ENCODE peak calls at places on chromosomes 11 and 22, in ten cellular contexts. O is cardiac muscle cell; S is heart left ventricle; D is fibroblast of lung; Z is astrocyte; X is left ventricle myocardium inferior; T is adrenal gland; F is CD4-positive, alpha-beta memory T cell; P is aorta; Y is CD8-positive, alpha-beta T cell. K is an unnamed sample. For H3K4me1 and H3K27me3, the result is how much of the 10 kb centered on the place peaks cover.

GRCh38 chr11:24900524-24900923 is 403.7 kb downstream of the LUZP2 start:
- DNase-seq in O (no peak), S (no peak), D (no peak), Z (no peak), X (no peak), T (no peak), F (no peak), P (no peak), Y (no peak), K (no peak)

GRCh38 chr11:125224391-125225015 is 60.0 kb downstream of the PKNOX2 start:
- DNase-seq in O (peak), S (no peak), D (peak), Z (no peak), X (no peak), T (no peak), F (no peak), P (no peak), Y (no peak), K (no peak)

GRCh38 chr22:49046546-49047305 is 780.9 kb downstream of the BRD1 start:
- DNase-seq in O (no peak), S (no peak), D (no peak), Z (no peak), X (no peak), T (no peak), F (no peak), P (peak), Y (no peak), K (no peak)

GRCh38 chr22:24437820-24438328 is 10.5 kb downstream of the ADORA2A start:
- DNase-seq in O (no peak), S (peak), D (no peak), Z (no peak), X (no peak), T (no peak), F (no peak), P (no peak), Y (peak), K (no peak)

GRCh38 chr22:17155941-17156340 is 3.1 kb downstream of the HDHD5 start:
- DNase-seq in O (no peak), S (no peak), D (no peak), Z (no peak), X (no peak), T (no peak), F (no peak), P (no peak), Y (no peak), K (no peak)

GRCh38 chr11:60914620-60915249 is 777 bp downstream of the TMEM109 start:
- DNase-seq in O (peak), S (no peak), D (peak), Z (peak), X (no peak), T (peak), F (peak), P (no peak), Y (peak), K (no peak)

GRCh38 chr11:58905716-58906547 is 33.4 kb upstream of the GLYATL1 start:
- DNase-seq in O (peak), S (peak), D (peak), Z (peak), X (peak), T (peak), F (no peak), P (peak), Y (no peak), K (no peak)

GRCh38 chr11:12201016-12201985 is 90.9 kb downstream of the MICAL2 start:
- DNase-seq in O (peak), S (no peak), D (peak), Z (peak), X (peak), T (peak), F (no peak), P (peak), Y (no peak), K (no peak)

GRCh38 chr11:120306519-120307242 is 18.4 kb upstream of the TLCD5 start:
- DNase-seq in O (peak), S (no peak), D (peak), Z (peak), X (no peak), T (peak), F (no peak), P (peak), Y (no peak), K (no peak)

GRCh38 chr22:37746366-37747089 is 49.7 kb downstream of the TRIOBP start:
- DNase-seq in O (no peak), S (no peak), D (no peak), Z (no peak), X (peak), T (no peak), F (no peak), P (no peak), Y (no peak), K (no peak)
- H3K4me1 ChIP-seq in O (under half), S (half or more), D (half or more), Z (half or more), X (half or more), T (half or more), F (under half), P (under half), Y (under half), K (under half)

GRCh38 chr11:71253794-71254193 is 1.4 kb upstream of the SHANK2 start:
- DNase-seq in O (no peak), S (no peak), D (no peak), Z (no peak), X (no peak), T (no peak), F (no peak), P (no peak), Y (no peak), K (no peak)
- H3K27me3 ChIP-seq in O (half or more), S (under half), D (under half), Z (under half), X (half or more), T (under half), F (under half), P (under half), Y (under half), K (under half)

DNA sequence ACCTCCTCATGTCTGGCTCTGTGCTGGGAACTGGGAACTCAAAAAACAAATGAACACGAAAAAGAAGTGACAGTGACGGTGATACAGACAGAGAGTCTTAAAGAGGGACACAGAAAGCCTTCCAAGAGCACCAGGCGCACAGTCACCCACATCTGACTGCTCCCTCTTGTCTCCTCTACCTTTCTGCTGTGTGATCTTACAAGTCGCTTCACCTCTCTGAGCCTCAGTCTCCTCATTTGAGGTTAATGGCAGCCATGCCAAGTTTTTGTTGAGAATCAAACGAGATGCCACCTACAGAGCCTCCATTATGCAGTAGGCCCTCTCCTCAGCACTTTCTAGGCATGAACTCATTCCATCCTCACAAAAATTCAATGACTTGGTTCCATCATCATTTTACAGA is 3.7 kb downstream of the LRRC32 start:
- DNase-seq in O (no peak), S (no peak), D (no peak), Z (no peak), X (no peak), T (no peak), F (no peak), P (no peak), Y (no peak), K (no peak)
- H3K27ac ChIP-seq in O (peak), S (peak), D (peak), Z (no peak), X (peak), T (peak), F (no peak), P (no peak), Y (no peak), K (no peak)

GRCh38 chr11:62123669-62124185 is at the start of gene INCENP:
- DNase-seq in O (peak), S (peak), D (peak), Z (peak), X (peak), T (peak), F (peak), P (peak), Y (peak), K (peak)
- H3K4me1 ChIP-seq in O (under half), S (under half), D (under half), Z (under half), X (under half), T (under half), F (under half), P (under half), Y (under half), K (under half)

GRCh38 chr11:63966444-63966843 is 8.0 kb upstream of the COX8A start:
- DNase-seq in O (no peak), S (no peak), D (no peak), Z (no peak), X (no peak), T (no peak), F (no peak), P (no peak), Y (no peak), K (no peak)

GRCh38 chr11:63974259-63975143 is at the start of gene COX8A:
- DNase-seq in O (peak), S (peak), D (peak), Z (peak), X (peak), T (peak), F (peak), P (peak), Y (peak), K (peak)

GRCh38 chr11:63970902-63971301 is 3.5 kb upstream of the COX8A start:
- DNase-seq in O (no peak), S (no peak), D (no peak), Z (no peak), X (no peak), T (no peak), F (no peak), P (no peak), Y (no peak), K (no peak)
- H3K27me3 ChIP-seq in O (under half), S (under half), D (under half), Z (under half), X (under half), T (under half), F (under half), P (under half), Y (under half), K (under half)